ENCODE peak calls at places on chromosomes 4 and X, in eight cellular contexts. One of them, this sample, is unnamed.

GRCh38 chrX:31038585-31039326 is 33.1 kb downstream of the FTHL17 start:
- DNase-seq in naive B cell: peak
- DNase-seq in GM06990: no peak
- DNase-seq in NCI-H1092: no peak
- DNase-seq in activated CD4-positive, alpha-beta memory T cell treated with anti-CD3 and anti-CD28 coated beads, Interleukin-2, amount 10 ng/mL, durations not matched to agents 7 days and 5 days: peak
- DNase-seq in NCI-H2107: no peak
- DNase-seq in kidney tubule cell: peak
- DNase-seq in DMS53: peak
- DNase-seq in this sample: peak

GRCh38 chrX:16212436-16212835 is 45.2 kb downstream of the MAGEB17 start:
- DNase-seq in naive B cell: no peak
- DNase-seq in GM06990: no peak
- DNase-seq in NCI-H1092: no peak
- DNase-seq in activated CD4-positive, alpha-beta memory T cell treated with anti-CD3 and anti-CD28 coated beads, Interleukin-2, amount 10 ng/mL, durations not matched to agents 7 days and 5 days: no peak
- DNase-seq in NCI-H2107: no peak
- DNase-seq in kidney tubule cell: peak
- DNase-seq in DMS53: peak
- DNase-seq in this sample: peak

GRCh38 chr4:149296503-149296902 is 519.1 kb downstream of the IQCM start:
- DNase-seq in naive B cell: no peak
- DNase-seq in GM06990: no peak
- DNase-seq in NCI-H1092: no peak
- DNase-seq in activated CD4-positive, alpha-beta memory T cell treated with anti-CD3 and anti-CD28 coated beads, Interleukin-2, amount 10 ng/mL, durations not matched to agents 7 days and 5 days: no peak
- DNase-seq in NCI-H2107: no peak
- DNase-seq in kidney tubule cell: peak
- DNase-seq in DMS53: peak
- DNase-seq in this sample: no peak

GRCh38 chr4:122742933-122743829 is 10.7 kb downstream of the BBS12 start:
- DNase-seq in naive B cell: no peak
- DNase-seq in GM06990: no peak
- DNase-seq in NCI-H1092: no peak
- DNase-seq in activated CD4-positive, alpha-beta memory T cell treated with anti-CD3 and anti-CD28 coated beads, Interleukin-2, amount 10 ng/mL, durations not matched to agents 7 days and 5 days: no peak
- DNase-seq in NCI-H2107: no peak
- DNase-seq in kidney tubule cell: no peak
- DNase-seq in DMS53: no peak
- DNase-seq in this sample: no peak

GRCh38 chr4:54254915-54255246 is 25.8 kb downstream of the PDGFRA start:
- DNase-seq in naive B cell: no peak
- DNase-seq in GM06990: no peak
- DNase-seq in NCI-H1092: no peak
- DNase-seq in activated CD4-positive, alpha-beta memory T cell treated with anti-CD3 and anti-CD28 coated beads, Interleukin-2, amount 10 ng/mL, durations not matched to agents 7 days and 5 days: no peak
- DNase-seq in NCI-H2107: no peak
- DNase-seq in kidney tubule cell: no peak
- DNase-seq in DMS53: no peak
- DNase-seq in this sample: no peak

GRCh38 chr4:42398448-42399355 is 1.4 kb downstream of the SHISA3 start:
- DNase-seq in naive B cell: no peak
- DNase-seq in GM06990: no peak
- DNase-seq in NCI-H1092: no peak
- DNase-seq in activated CD4-positive, alpha-beta memory T cell treated with anti-CD3 and anti-CD28 coated beads, Interleukin-2, amount 10 ng/mL, durations not matched to agents 7 days and 5 days: no peak
- DNase-seq in NCI-H2107: no peak
- DNase-seq in kidney tubule cell: no peak
- DNase-seq in DMS53: peak
- DNase-seq in this sample: no peak

GRCh38 chr4:93764647-93765246 is 63.8 kb upstream of the ATOH1 start:
- DNase-seq in naive B cell: no peak
- DNase-seq in GM06990: peak
- DNase-seq in NCI-H1092: peak
- DNase-seq in activated CD4-positive, alpha-beta memory T cell treated with anti-CD3 and anti-CD28 coated beads, Interleukin-2, amount 10 ng/mL, durations not matched to agents 7 days and 5 days: no peak
- DNase-seq in NCI-H2107: no peak
- DNase-seq in kidney tubule cell: peak
- DNase-seq in DMS53: peak
- DNase-seq in this sample: peak

GRCh38 chr4:118278473-118279274 is 74.1 kb downstream of the PRSS12 start:
- DNase-seq in naive B cell: peak
- DNase-seq in GM06990: peak
- DNase-seq in NCI-H1092: peak
- DNase-seq in activated CD4-positive, alpha-beta memory T cell treated with anti-CD3 and anti-CD28 coated beads, Interleukin-2, amount 10 ng/mL, durations not matched to agents 7 days and 5 days: peak
- DNase-seq in NCI-H2107: peak
- DNase-seq in kidney tubule cell: peak
- DNase-seq in DMS53: peak
- DNase-seq in this sample: peak

GRCh38 chrX:41588271-41588670 is 100.5 kb upstream of the GPR34 start:
- DNase-seq in naive B cell: no peak
- DNase-seq in GM06990: no peak
- DNase-seq in NCI-H1092: no peak
- DNase-seq in activated CD4-positive, alpha-beta memory T cell treated with anti-CD3 and anti-CD28 coated beads, Interleukin-2, amount 10 ng/mL, durations not matched to agents 7 days and 5 days: no peak
- DNase-seq in NCI-H2107: no peak
- DNase-seq in kidney tubule cell: no peak
- DNase-seq in DMS53: no peak
- DNase-seq in this sample: no peak

GRCh38 chrX:24483596-24483995 is 18.5 kb downstream of the PDK3 start:
- DNase-seq in naive B cell: no peak
- DNase-seq in GM06990: no peak
- DNase-seq in NCI-H1092: no peak
- DNase-seq in activated CD4-positive, alpha-beta memory T cell treated with anti-CD3 and anti-CD28 coated beads, Interleukin-2, amount 10 ng/mL, durations not matched to agents 7 days and 5 days: no peak
- DNase-seq in NCI-H2107: no peak
- DNase-seq in kidney tubule cell: no peak
- DNase-seq in DMS53: no peak
- DNase-seq in this sample: no peak

GRCh38 chrX:21730011-21730410 is 27.9 kb downstream of the SMPX start:
- DNase-seq in naive B cell: no peak
- DNase-seq in GM06990: no peak
- DNase-seq in NCI-H1092: no peak
- DNase-seq in activated CD4-positive, alpha-beta memory T cell treated with anti-CD3 and anti-CD28 coated beads, Interleukin-2, amount 10 ng/mL, durations not matched to agents 7 days and 5 days: no peak
- DNase-seq in NCI-H2107: no peak
- DNase-seq in kidney tubule cell: no peak
- DNase-seq in DMS53: no peak
- DNase-seq in this sample: no peak

GRCh38 chr4:101288365-101289145 is 58.8 kb downstream of the PPP3CA start:
- DNase-seq in naive B cell: no peak
- DNase-seq in GM06990: no peak
- DNase-seq in NCI-H1092: no peak
- DNase-seq in activated CD4-positive, alpha-beta memory T cell treated with anti-CD3 and anti-CD28 coated beads, Interleukin-2, amount 10 ng/mL, durations not matched to agents 7 days and 5 days: no peak
- DNase-seq in NCI-H2107: no peak
- DNase-seq in kidney tubule cell: no peak
- DNase-seq in DMS53: no peak
- DNase-seq in this sample: no peak

GRCh38 chr4:952881-953573 is 20.3 kb downstream of the DGKQ start:
- DNase-seq in naive B cell: no peak
- DNase-seq in GM06990: no peak
- DNase-seq in NCI-H1092: no peak
- DNase-seq in activated CD4-positive, alpha-beta memory T cell treated with anti-CD3 and anti-CD28 coated beads, Interleukin-2, amount 10 ng/mL, durations not matched to agents 7 days and 5 days: no peak
- DNase-seq in NCI-H2107: no peak
- DNase-seq in kidney tubule cell: no peak
- DNase-seq in DMS53: no peak
- DNase-seq in this sample: no peak

GRCh38 chrX:16786791-16787735 is 797 bp downstream of the TXLNG start:
- DNase-seq in naive B cell: peak
- DNase-seq in GM06990: peak
- DNase-seq in NCI-H1092: no peak
- DNase-seq in activated CD4-positive, alpha-beta memory T cell treated with anti-CD3 and anti-CD28 coated beads, Interleukin-2, amount 10 ng/mL, durations not matched to agents 7 days and 5 days: peak
- DNase-seq in NCI-H2107: peak
- DNase-seq in kidney tubule cell: peak
- DNase-seq in DMS53: peak
- DNase-seq in this sample: peak

GRCh38 chrX:154372612-154373022 is 1.8 kb downstream of the FLNA start:
- DNase-seq in naive B cell: no peak
- DNase-seq in GM06990: no peak
- DNase-seq in NCI-H1092: no peak
- DNase-seq in activated CD4-positive, alpha-beta memory T cell treated with anti-CD3 and anti-CD28 coated beads, Interleukin-2, amount 10 ng/mL, durations not matched to agents 7 days and 5 days: peak
- DNase-seq in NCI-H2107: no peak
- DNase-seq in kidney tubule cell: peak
- DNase-seq in DMS53: peak
- DNase-seq in this sample: peak

GRCh38 chr4:102586644-102587021 is 85.5 kb downstream of the NFKB1 start:
- DNase-seq in naive B cell: no peak
- DNase-seq in GM06990: no peak
- DNase-seq in NCI-H1092: no peak
- DNase-seq in activated CD4-positive, alpha-beta memory T cell treated with anti-CD3 and anti-CD28 coated beads, Interleukin-2, amount 10 ng/mL, durations not matched to agents 7 days and 5 days: peak
- DNase-seq in NCI-H2107: no peak
- DNase-seq in kidney tubule cell: no peak
- DNase-seq in DMS53: no peak
- DNase-seq in this sample: no peak

GRCh38 chr4:64564126-64564525 is 154.9 kb upstream of the TECRL start:
- DNase-seq in naive B cell: no peak
- DNase-seq in GM06990: no peak
- DNase-seq in NCI-H1092: no peak
- DNase-seq in activated CD4-positive, alpha-beta memory T cell treated with anti-CD3 and anti-CD28 coated beads, Interleukin-2, amount 10 ng/mL, durations not matched to agents 7 days and 5 days: no peak
- DNase-seq in NCI-H2107: no peak
- DNase-seq in kidney tubule cell: no peak
- DNase-seq in DMS53: peak
- DNase-seq in this sample: no peak

GRCh38 chrX:47623540-47624027 is 3.9 kb upstream of the SYN1 start:
- DNase-seq in naive B cell: peak
- DNase-seq in GM06990: no peak
- DNase-seq in NCI-H1092: peak
- DNase-seq in activated CD4-positive, alpha-beta memory T cell treated with anti-CD3 and anti-CD28 coated beads, Interleukin-2, amount 10 ng/mL, durations not matched to agents 7 days and 5 days: peak
- DNase-seq in NCI-H2107: peak
- DNase-seq in kidney tubule cell: peak
- DNase-seq in DMS53: peak
- DNase-seq in this sample: no peak

GRCh38 chr4:26791346-26791745 is 69.3 kb upstream of the STIM2 start:
- DNase-seq in naive B cell: no peak
- DNase-seq in GM06990: no peak
- DNase-seq in NCI-H1092: no peak
- DNase-seq in activated CD4-positive, alpha-beta memory T cell treated with anti-CD3 and anti-CD28 coated beads, Interleukin-2, amount 10 ng/mL, durations not matched to agents 7 days and 5 days: no peak
- DNase-seq in NCI-H2107: no peak
- DNase-seq in kidney tubule cell: no peak
- DNase-seq in DMS53: no peak
- DNase-seq in this sample: no peak

GRCh38 chr4:141860974-141861373 is 224.6 kb downstream of the IL15 start:
- DNase-seq in naive B cell: no peak
- DNase-seq in GM06990: no peak
- DNase-seq in NCI-H1092: no peak
- DNase-seq in activated CD4-positive, alpha-beta memory T cell treated with anti-CD3 and anti-CD28 coated beads, Interleukin-2, amount 10 ng/mL, durations not matched to agents 7 days and 5 days: no peak
- DNase-seq in NCI-H2107: no peak
- DNase-seq in kidney tubule cell: peak
- DNase-seq in DMS53: peak
- DNase-seq in this sample: no peak

GRCh38 chr4:140070369-140070768 is 83.6 kb downstream of the MAML3 start:
- DNase-seq in naive B cell: peak
- DNase-seq in GM06990: no peak
- DNase-seq in NCI-H1092: no peak
- DNase-seq in activated CD4-positive, alpha-beta memory T cell treated with anti-CD3 and anti-CD28 coated beads, Interleukin-2, amount 10 ng/mL, durations not matched to agents 7 days and 5 days: no peak
- DNase-seq in NCI-H2107: no peak
- DNase-seq in kidney tubule cell: no peak
- DNase-seq in DMS53: no peak
- DNase-seq in this sample: no peak

GRCh38 chrX:17854521-17854920 is 6.6 kb downstream of the RAI2 start:
- DNase-seq in naive B cell: no peak
- DNase-seq in GM06990: no peak
- DNase-seq in NCI-H1092: no peak
- DNase-seq in activated CD4-positive, alpha-beta memory T cell treated with anti-CD3 and anti-CD28 coated beads, Interleukin-2, amount 10 ng/mL, durations not matched to agents 7 days and 5 days: no peak
- DNase-seq in NCI-H2107: no peak
- DNase-seq in kidney tubule cell: no peak
- DNase-seq in DMS53: no peak
- DNase-seq in this sample: no peak

GRCh38 chr4:137664416-137664815 is 132.1 kb upstream of the PCDH18 start:
- DNase-seq in naive B cell: no peak
- DNase-seq in GM06990: no peak
- DNase-seq in NCI-H1092: no peak
- DNase-seq in activated CD4-positive, alpha-beta memory T cell treated with anti-CD3 and anti-CD28 coated beads, Interleukin-2, amount 10 ng/mL, durations not matched to agents 7 days and 5 days: no peak
- DNase-seq in NCI-H2107: no peak
- DNase-seq in kidney tubule cell: peak
- DNase-seq in DMS53: no peak
- DNase-seq in this sample: no peak

GRCh38 chrX:39605183-39605582 is 492.6 kb downstream of the BCOR start:
- DNase-seq in naive B cell: no peak
- DNase-seq in GM06990: no peak
- DNase-seq in NCI-H1092: no peak
- DNase-seq in activated CD4-positive, alpha-beta memory T cell treated with anti-CD3 and anti-CD28 coated beads, Interleukin-2, amount 10 ng/mL, durations not matched to agents 7 days and 5 days: no peak
- DNase-seq in NCI-H2107: no peak
- DNase-seq in kidney tubule cell: no peak
- DNase-seq in DMS53: no peak
- DNase-seq in this sample: no peak

GRCh38 chrX:15366507-15367352 is 17.5 kb downstream of the VEGFD start:
- DNase-seq in naive B cell: no peak
- DNase-seq in GM06990: no peak
- DNase-seq in NCI-H1092: no peak
- DNase-seq in activated CD4-positive, alpha-beta memory T cell treated with anti-CD3 and anti-CD28 coated beads, Interleukin-2, amount 10 ng/mL, durations not matched to agents 7 days and 5 days: no peak
- DNase-seq in NCI-H2107: no peak
- DNase-seq in kidney tubule cell: no peak
- DNase-seq in DMS53: no peak
- DNase-seq in this sample: no peak

GRCh38 chrX:135740683-135741149 is 27.3 kb downstream of the CT45A3 start:
- DNase-seq in naive B cell: peak
- DNase-seq in GM06990: peak
- DNase-seq in NCI-H1092: no peak
- DNase-seq in activated CD4-positive, alpha-beta memory T cell treated with anti-CD3 and anti-CD28 coated beads, Interleukin-2, amount 10 ng/mL, durations not matched to agents 7 days and 5 days: peak
- DNase-seq in NCI-H2107: no peak
- DNase-seq in kidney tubule cell: peak
- DNase-seq in DMS53: no peak
- DNase-seq in this sample: peak

GRCh38 chr4:986949-987688 is at the start of gene IDUA:
- DNase-seq in naive B cell: peak
- DNase-seq in GM06990: peak
- DNase-seq in NCI-H1092: peak
- DNase-seq in activated CD4-positive, alpha-beta memory T cell treated with anti-CD3 and anti-CD28 coated beads, Interleukin-2, amount 10 ng/mL, durations not matched to agents 7 days and 5 days: peak
- DNase-seq in NCI-H2107: no peak
- DNase-seq in kidney tubule cell: peak
- DNase-seq in DMS53: peak
- DNase-seq in this sample: peak

GRCh38 chr4:110411599-110412011 is 64.3 kb upstream of the ENPEP start:
- DNase-seq in naive B cell: no peak
- DNase-seq in GM06990: no peak
- DNase-seq in NCI-H1092: no peak
- DNase-seq in activated CD4-positive, alpha-beta memory T cell treated with anti-CD3 and anti-CD28 coated beads, Interleukin-2, amount 10 ng/mL, durations not matched to agents 7 days and 5 days: no peak
- DNase-seq in NCI-H2107: no peak
- DNase-seq in kidney tubule cell: no peak
- DNase-seq in DMS53: peak
- DNase-seq in this sample: no peak

GRCh38 chrX:117053260-117053659 is 590.5 kb upstream of the CT83 start:
- DNase-seq in naive B cell: no peak
- DNase-seq in GM06990: no peak
- DNase-seq in NCI-H1092: no peak
- DNase-seq in activated CD4-positive, alpha-beta memory T cell treated with anti-CD3 and anti-CD28 coated beads, Interleukin-2, amount 10 ng/mL, durations not matched to agents 7 days and 5 days: no peak
- DNase-seq in NCI-H2107: no peak
- DNase-seq in kidney tubule cell: no peak
- DNase-seq in DMS53: no peak
- DNase-seq in this sample: no peak

GRCh38 chr4:145623831-145624230 is 4.6 kb downstream of the MMAA start:
- DNase-seq in naive B cell: no peak
- DNase-seq in GM06990: no peak
- DNase-seq in NCI-H1092: no peak
- DNase-seq in activated CD4-positive, alpha-beta memory T cell treated with anti-CD3 and anti-CD28 coated beads, Interleukin-2, amount 10 ng/mL, durations not matched to agents 7 days and 5 days: no peak
- DNase-seq in NCI-H2107: no peak
- DNase-seq in kidney tubule cell: peak
- DNase-seq in DMS53: no peak
- DNase-seq in this sample: no peak

GRCh38 chr4:24209891-24210290 is 320.0 kb upstream of the PPARGC1A start:
- DNase-seq in naive B cell: no peak
- DNase-seq in GM06990: no peak
- DNase-seq in NCI-H1092: no peak
- DNase-seq in activated CD4-positive, alpha-beta memory T cell treated with anti-CD3 and anti-CD28 coated beads, Interleukin-2, amount 10 ng/mL, durations not matched to agents 7 days and 5 days: no peak
- DNase-seq in NCI-H2107: no peak
- DNase-seq in kidney tubule cell: peak
- DNase-seq in DMS53: no peak
- DNase-seq in this sample: no peak

GRCh38 chr4:99436976-99437655 is 2.0 kb upstream of the ADH7 start:
- DNase-seq in naive B cell: no peak
- DNase-seq in GM06990: no peak
- DNase-seq in NCI-H1092: no peak
- DNase-seq in activated CD4-positive, alpha-beta memory T cell treated with anti-CD3 and anti-CD28 coated beads, Interleukin-2, amount 10 ng/mL, durations not matched to agents 7 days and 5 days: no peak
- DNase-seq in NCI-H2107: no peak
- DNase-seq in kidney tubule cell: no peak
- DNase-seq in DMS53: no peak
- DNase-seq in this sample: no peak

GRCh38 chrX:108165349-108166111 is 74.0 kb downstream of the ATG4A start:
- DNase-seq in naive B cell: no peak
- DNase-seq in GM06990: no peak
- DNase-seq in NCI-H1092: peak
- DNase-seq in activated CD4-positive, alpha-beta memory T cell treated with anti-CD3 and anti-CD28 coated beads, Interleukin-2, amount 10 ng/mL, durations not matched to agents 7 days and 5 days: no peak
- DNase-seq in NCI-H2107: no peak
- DNase-seq in kidney tubule cell: peak
- DNase-seq in DMS53: peak
- DNase-seq in this sample: no peak

This sample was measured in GM10248.